ENCODE peak calls at places on chromosomes 4 and X, in six cellular contexts. C is mesenchymal stem cell, L is IMR-90, I is trophoblast cell, K is neuronal stem cell, B is H1. M is an unnamed sample.

GRCh38 chr4:80005863-80006262 is 67.2 kb downstream of the ANTXR2 start:
- DNase-seq in K (no peak), C (peak; percentile 33), L (peak; percentile 65), B (no peak), I (no peak), M (no peak)

GRCh38 chrX:21770631-21771321 is 12.9 kb upstream of the SMPX start:
- DNase-seq in C (no peak), B (peak; percentile 55), K (no peak), L (no peak), I (no peak), M (peak; percentile 49)

GRCh38 chr4:150211016-150211415 is 132.8 kb downstream of the DCLK2 start:
- DNase-seq in I (no peak), K (no peak), B (no peak), C (no peak), L (peak; percentile 34), M (no peak)

GRCh38 chrX:103615781-103616180 is 8.0 kb downstream of the TCEAL3 start:
- DNase-seq in B (no peak), K (no peak), C (peak; percentile 10), I (no peak), L (peak; percentile 46), M (no peak)

GRCh38 chr4:993111-994029 is at the start of gene SLC26A1:
- DNase-seq in K (no peak), C (no peak), L (no peak), B (no peak), I (peak; percentile 37), M (no peak)

GRCh38 chr4:70623301-70623700 is 5.2 kb upstream of the ENAM start:
- DNase-seq in K (no peak), I (no peak), B (no peak), L (no peak), C (no peak), M (no peak)

GRCh38 chr4:74793757-74794340 is 474 bp downstream of the BTC start:
- DNase-seq in B (peak; percentile 81), L (no peak), I (peak; percentile 7), K (peak; percentile 23), C (peak; percentile 28), M (peak; percentile 91)

GRCh38 chrX:109270580-109271484 is 211.1 kb downstream of the GUCY2F start:
- DNase-seq in C (no peak), L (no peak), K (no peak), B (no peak), I (no peak), M (no peak)

GRCh38 chr4:163201358-163201757 is 34.7 kb upstream of the NAF1 start:
- DNase-seq in I (no peak), K (no peak), B (no peak), L (no peak), C (no peak), M (no peak)

GRCh38 chrX:133473451-133473850 is 58.2 kb upstream of the GPC4 start:
- DNase-seq in L (no peak), C (peak; percentile 41), K (no peak), I (peak; percentile 36), B (no peak), M (no peak)

GRCh38 chr4:156388826-156389225 is 435.2 kb upstream of the CTSO start:
- DNase-seq in L (peak; percentile 2), B (no peak), K (no peak), C (peak; percentile 10), I (no peak), M (no peak)

GRCh38 chr4:12126476-12126875 is 697.8 kb upstream of the HS3ST1 start:
- DNase-seq in L (no peak), K (no peak), I (no peak), B (no peak), C (no peak), M (no peak)

GRCh38 chr4:21476753-21477152 is 471.8 kb downstream of the KCNIP4 start:
- DNase-seq in C (peak; percentile 21), K (peak; percentile 65), B (peak; percentile 70), I (no peak), L (no peak), M (peak; percentile 71)

GRCh38 chrX:103309860-103310591 is 764 bp downstream of the BEX2 start:
- DNase-seq in B (no peak), C (no peak), L (no peak), I (no peak), K (no peak), M (no peak)

GRCh38 chr4:186255122-186255521 is 10.9 kb upstream of the F11 start:
- DNase-seq in I (no peak), L (no peak), C (no peak), K (no peak), B (no peak), M (no peak)

GRCh38 chrX:69165116-69165651 is at the start of gene PJA1:
- DNase-seq in I (peak; percentile 52), L (peak; percentile 57), C (peak; percentile 78), K (no peak), B (peak; percentile 57), M (peak; percentile 62)

GRCh38 chr4:145804134-145804533 is 124.2 kb downstream of the C4orf51 start:
- DNase-seq in B (no peak), L (peak; percentile 95), C (peak; percentile 77), K (no peak), I (peak; percentile 18), M (no peak)

GRCh38 chr4:5566991-5567390 is 141.4 kb downstream of the EVC2 start:
- DNase-seq in I (no peak), K (no peak), B (no peak), C (no peak), L (no peak), M (no peak)

GRCh38 chrX:53048169-53049126 is at the start of gene GPR173:
- DNase-seq in I (no peak), K (peak; percentile 48), L (peak; percentile 66), C (peak; percentile 60), B (peak; percentile 72), M (peak; percentile 84)

GRCh38 chr4:156970501-156971167 is 965 bp downstream of the PDGFC start:
- DNase-seq in I (peak; percentile 49), C (peak; percentile 81), B (peak; percentile 63), L (peak; percentile 62), K (peak; percentile 54), M (peak; percentile 64)

GRCh38 chr4:38177792-38178665 is 217.8 kb downstream of the PTTG2 start:
- DNase-seq in I (no peak), C (no peak), B (no peak), L (no peak), K (no peak), M (no peak)

GRCh38 chrX:87409113-87409841 is 108.3 kb upstream of the KLHL4 start:
- DNase-seq in C (peak; percentile 85), K (no peak), B (no peak), I (no peak), L (peak; percentile 24), M (no peak)

GRCh38 chr4:185811509-185812364 is at the start of gene SORBS2:
- DNase-seq in C (peak; percentile 41), K (no peak), L (peak; percentile 25), I (no peak), B (no peak), M (no peak)

GRCh38 chrX:136639506-136640176 is 8.3 kb upstream of the CD40LG start:
- DNase-seq in K (no peak), B (no peak), L (no peak), I (no peak), C (no peak), M (no peak)

GRCh38 chrX:107676559-107677378 is 48.5 kb downstream of the PRPS1 start:
- DNase-seq in I (peak; percentile 54), B (no peak), K (no peak), C (peak; percentile 99), L (peak; percentile 84), M (no peak)

GRCh38 chrX:63250253-63250868 is 100.8 kb downstream of the SPIN4 start:
- DNase-seq in L (peak; percentile 85), K (peak; percentile 39), I (peak; percentile 17), B (no peak), C (peak; percentile 78), M (peak; percentile 38)

GRCh38 chrX:72128881-72129280 is 2.8 kb downstream of the RTL5 start:
- DNase-seq in B (peak; percentile 57), I (no peak), K (no peak), C (no peak), L (no peak), M (peak; percentile 43)

GRCh38 chr4:158051401-158052235 is 121.2 kb downstream of the GASK1B start:
- DNase-seq in C (peak; percentile 92), I (no peak), K (no peak), L (peak; percentile 94), B (no peak), M (no peak)

GRCh38 chr4:152385551-152385950 is 150.3 kb downstream of the FBXW7 start:
- DNase-seq in K (no peak), B (no peak), C (peak; percentile 33), L (peak; percentile 31), I (no peak), M (no peak)

GRCh38 chr4:119477412-119478053 is 151.1 kb downstream of the PDE5A start:
- DNase-seq in L (peak; percentile 41), B (no peak), C (no peak), K (no peak), I (no peak), M (no peak)
- H3K14ac ChIP-seq in L (no peak overlapping the region), B (no peak overlapping the region), C (no peak overlapping the region), K (no peak overlapping the region), I (no peak overlapping the region), M (no peak overlapping the region)

GRCh38 chrX:67564475-67564874 is 20.7 kb downstream of the AR start:
- DNase-seq in L (no peak), K (no peak), C (no peak), I (no peak), B (no peak), M (no peak)
- H3K14ac ChIP-seq in L (no peak overlapping the region), K (no peak overlapping the region), C (no peak overlapping the region), I (no peak overlapping the region), B (no peak overlapping the region), M (no peak overlapping the region)

GRCh38 chr4:109166126-109166525 is 136.3 kb downstream of the COL25A1 start:
- DNase-seq in L (no peak), K (no peak), C (no peak), I (no peak), B (no peak), M (no peak)

GRCh38 chr4:109166586-109166985 is 135.9 kb downstream of the COL25A1 start:
- DNase-seq in B (no peak), I (no peak), C (no peak), K (no peak), L (no peak), M (no peak)

GRCh38 chr4:109163493-109163892 is 139.0 kb downstream of the COL25A1 start:
- DNase-seq in K (no peak), I (no peak), B (no peak), L (no peak), C (no peak), M (no peak)

GRCh38 chr4:109162759-109163158 is 139.7 kb downstream of the COL25A1 start:
- DNase-seq in B (no peak), I (no peak), K (no peak), C (no peak), L (no peak), M (no peak)

GRCh38 chr4:109164011-109164410 is 138.4 kb downstream of the COL25A1 start:
- DNase-seq in I (peak; percentile 54), L (peak; percentile 5), K (peak; percentile 58), C (peak; percentile 31), B (no peak), M (no peak)
- H3K14ac ChIP-seq in I (no peak overlapping the region), L (no peak overlapping the region), K (no peak overlapping the region), C (no peak overlapping the region), B (no peak overlapping the region), M (no peak overlapping the region)

GRCh38 chrX:4320436-4320947 is 607.0 kb upstream of the PRKX start:
- DNase-seq in C (no peak), L (no peak), I (no peak), K (no peak), B (no peak), M (no peak)

GRCh38 chrX:4315891-4316290 is 602.4 kb upstream of the PRKX start:
- DNase-seq in C (no peak), L (no peak), B (no peak), K (no peak), I (peak; percentile 41), M (no peak)

GRCh38 chrX:4314586-4314985 is 601.1 kb upstream of the PRKX start:
- DNase-seq in K (no peak), L (no peak), B (no peak), C (no peak), I (no peak), M (no peak)
- H3K14ac ChIP-seq in K (no peak overlapping the region), L (no peak overlapping the region), B (no peak overlapping the region), C (no peak overlapping the region), I (no peak overlapping the region), M (no peak overlapping the region)

M was measured in H9.